ENCODE peak calls at places on chromosomes 13 and 19, in nine cellular contexts. T is IMR-90, C is keratinocyte, L is colonic mucosa, B is Panc1, N is fibroblast of lung, F is GM12878, P is pancreas, V is ovary. M is an unnamed sample.

GRCh38 chr19:39499082-39499642 is 415 bp downstream of the DLL3 start:
- DNase-seq in T (no peak), C (no peak), L (no peak), B (no peak), N (no peak), F (no peak), P (no peak), V (no peak), M (no peak)

GRCh38 chr13:30616927-30617314 is 799 bp upstream of the USPL1 start:
- DNase-seq in T (peak), C (peak), L (peak), B (peak), N (peak), F (peak), P (peak), V (no peak), M (peak)

GRCh38 chr19:54388001-54388802 is 23.5 kb upstream of the LAIR1 start:
- DNase-seq in T (no peak), C (no peak), L (peak), B (no peak), N (no peak), F (no peak), P (no peak), V (no peak), M (no peak)

GRCh38 chr13:82447452-82448030 is 1434.7 kb downstream of the SLITRK1 start:
- DNase-seq in T (no peak), C (no peak), L (no peak), B (no peak), N (no peak), F (no peak), P (no peak), V (no peak), M (no peak)

GRCh38 chr19:30391554-30392551 is 19.7 kb downstream of the ZNF536 start:
- DNase-seq in T (no peak), C (no peak), L (no peak), B (no peak), N (no peak), F (no peak), P (no peak), V (no peak), M (no peak)

GRCh38 chr13:100875392-100876043 is 200.9 kb upstream of the TMTC4 start:
- DNase-seq in T (peak), C (no peak), L (no peak), B (no peak), N (peak), F (peak), P (no peak), V (no peak), M (peak)

GRCh38 chr19:55643733-55644116 is 276 bp downstream of the ZNF581 start:
- DNase-seq in T (no peak), C (no peak), L (no peak), B (no peak), N (no peak), F (no peak), P (peak), V (peak), M (no peak)

GRCh38 chr13:47211106-47211505 is 314.3 kb upstream of the HTR2A start:
- DNase-seq in T (peak), C (no peak), L (no peak), B (peak), N (no peak), F (no peak), P (no peak), V (no peak), M (peak)

GRCh38 chr13:111460548-111461444 is 140.4 kb downstream of the TEX29 start:
- DNase-seq in T (peak), C (no peak), L (no peak), B (no peak), N (peak), F (no peak), P (peak), V (peak), M (peak)

GRCh38 chr13:69857188-69857821 is 250.3 kb upstream of the ATXN8OS start:
- DNase-seq in T (peak), C (no peak), L (no peak), B (peak), N (peak), F (peak), P (no peak), V (no peak), M (peak)

GRCh38 chr19:54332149-54332548 is 6.8 kb downstream of the LILRA4 start:
- DNase-seq in T (no peak), C (no peak), L (no peak), B (no peak), N (no peak), F (no peak), P (no peak), V (no peak), M (no peak)

GRCh38 chr19:11578342-11579142 is 1.1 kb upstream of the ACP5 start:
- DNase-seq in T (no peak), C (no peak), L (peak), B (no peak), N (peak), F (no peak), P (peak), V (peak), M (no peak)

GRCh38 chr19:38034153-38034835 is 127.3 kb downstream of the SIPA1L3 start:
- DNase-seq in T (peak), C (no peak), L (no peak), B (no peak), N (no peak), F (no peak), P (no peak), V (no peak), M (no peak)

GRCh38 chr13:33696530-33696929 is 121.4 kb upstream of the RFC3 start:
- DNase-seq in T (no peak), C (no peak), L (no peak), B (no peak), N (no peak), F (no peak), P (no peak), V (no peak), M (no peak)

GRCh38 chr13:33606692-33607091 is 211.3 kb upstream of the RFC3 start:
- DNase-seq in T (no peak), C (no peak), L (no peak), B (no peak), N (peak), F (no peak), P (no peak), V (no peak), M (peak)

GRCh38 chr19:34733266-34733825 is 697 bp upstream of the ZNF181 start:
- DNase-seq in T (no peak), C (no peak), L (no peak), B (no peak), N (no peak), F (no peak), P (peak), V (no peak), M (no peak)

GRCh38 chr19:39499932-39500331 is 1.2 kb downstream of the DLL3 start:
- DNase-seq in T (no peak), C (no peak), L (no peak), B (no peak), N (no peak), F (no peak), P (no peak), V (no peak), M (no peak)

GRCh38 chr19:45311640-45312039 is 11.0 kb downstream of the CKM start:
- DNase-seq in T (no peak), C (no peak), L (no peak), B (no peak), N (no peak), F (no peak), P (no peak), V (no peak), M (no peak)

GRCh38 chr19:28388988-28389387 is 824.0 kb downstream of the UQCRFS1 start:
- DNase-seq in T (no peak), C (no peak), L (no peak), B (no peak), N (no peak), F (no peak), P (no peak), V (no peak), M (no peak)

GRCh38 chr13:41294914-41295313 is 16.2 kb upstream of the NAA16 start:
- DNase-seq in T (no peak), C (no peak), L (no peak), B (no peak), N (no peak), F (no peak), P (no peak), V (no peak), M (no peak)

GRCh38 chr13:39577833-39578232 is 25.2 kb downstream of the LHFPL6 start:
- DNase-seq in T (no peak), C (no peak), L (no peak), B (no peak), N (no peak), F (no peak), P (no peak), V (no peak), M (no peak)

GRCh38 chr19:30425885-30426838 is 54.0 kb downstream of the ZNF536 start:
- DNase-seq in T (no peak), C (no peak), L (no peak), B (no peak), N (no peak), F (no peak), P (no peak), V (no peak), M (no peak)

GRCh38 chr19:36638862-36639510 is 27.7 kb downstream of the ZNF461 start:
- DNase-seq in T (no peak), C (no peak), L (no peak), B (no peak), N (peak), F (no peak), P (no peak), V (no peak), M (no peak)

GRCh38 chr19:35703343-35703742 is 1.0 kb upstream of the ZBTB32 start:
- DNase-seq in T (no peak), C (no peak), L (no peak), B (no peak), N (no peak), F (no peak), P (peak), V (no peak), M (no peak)

GRCh38 chr13:74015137-74015536 is 119.1 kb downstream of the KLF12 start:
- DNase-seq in T (peak), C (no peak), L (no peak), B (no peak), N (peak), F (no peak), P (no peak), V (no peak), M (peak)

GRCh38 chr13:93172109-93172508 is 54.5 kb upstream of the GPC6 start:
- DNase-seq in T (no peak), C (no peak), L (no peak), B (no peak), N (no peak), F (no peak), P (no peak), V (no peak), M (no peak)

GRCh38 chr13:98730441-98730840 is 22.0 kb downstream of the SLC15A1 start:
- DNase-seq in T (no peak), C (no peak), L (no peak), B (no peak), N (no peak), F (no peak), P (no peak), V (no peak), M (no peak)

GRCh38 chr13:95605426-95606125 is 38.9 kb downstream of the DZIP1 start:
- DNase-seq in T (no peak), C (no peak), L (no peak), B (no peak), N (no peak), F (no peak), P (no peak), V (no peak), M (no peak)

GRCh38 chr19:12936582-12936981 is 1.8 kb upstream of the CALR start:
- DNase-seq in T (no peak), C (no peak), L (no peak), B (no peak), N (no peak), F (no peak), P (no peak), V (no peak), M (no peak)
- TF ChIP-seq CTCF in T (no peak), C (no peak), L (no peak), B (no peak), N (no peak), F (no peak), P (no peak), V (no peak), M (no peak)

DNA sequence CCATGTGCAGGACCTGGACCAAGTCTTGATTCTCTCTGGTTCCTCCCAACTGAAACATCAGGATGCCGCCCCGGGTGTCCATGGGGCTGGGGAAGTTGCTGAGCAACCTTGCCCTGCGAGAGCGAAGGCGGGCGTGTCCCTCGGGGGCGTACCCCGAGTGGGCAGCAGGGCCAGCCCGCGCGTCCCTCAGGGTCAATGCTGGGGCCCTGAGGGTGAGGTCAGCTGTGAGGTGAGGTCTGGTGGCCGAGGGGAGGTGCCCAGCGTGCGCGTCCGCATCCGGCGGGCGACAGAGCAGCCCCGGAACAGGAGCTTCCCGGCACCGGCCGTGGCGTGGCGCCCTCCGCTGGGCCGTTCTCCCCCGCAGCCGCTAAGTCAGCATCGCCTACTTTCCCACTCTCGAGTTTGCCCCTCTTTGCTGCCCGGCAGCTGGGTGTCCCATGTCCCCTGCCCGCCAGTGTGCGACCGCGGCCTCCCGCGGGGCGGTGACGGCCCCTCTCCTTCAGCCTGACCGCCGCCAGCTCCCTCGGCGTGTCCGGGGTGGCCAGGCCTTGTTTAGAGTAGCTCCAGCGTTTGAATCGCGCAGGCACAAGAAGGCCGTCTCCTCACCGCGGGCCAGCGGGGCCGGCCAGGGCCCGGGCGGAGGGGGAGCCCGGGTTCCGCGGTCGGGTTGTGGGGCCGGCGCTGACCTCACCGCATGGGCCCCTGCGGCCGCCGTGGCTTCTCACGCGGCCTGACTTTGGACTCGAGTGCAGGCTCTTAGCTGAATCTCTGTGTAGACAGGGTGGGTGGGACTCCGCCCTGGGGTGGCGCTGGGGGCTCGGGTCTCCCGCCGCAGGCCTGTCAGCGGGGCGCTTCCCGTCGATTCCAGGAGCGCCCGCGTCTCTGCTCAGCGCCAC is 33.0 kb downstream of the GJA3 start:
- DNase-seq in T (peak), C (no peak), L (peak), B (no peak), N (peak), F (no peak), P (peak), V (peak), M (no peak)
- H3K27ac ChIP-seq in T (no peak), C (no peak), L (peak), B (peak), N (peak), F (no peak), P (peak), V (peak), M (peak)

GRCh38 chr13:26050568-26051230 is 1.1 kb downstream of the SHISA2 start:
- DNase-seq in T (no peak), C (no peak), L (no peak), B (no peak), N (no peak), F (no peak), P (no peak), V (no peak), M (no peak)
- TF ChIP-seq CTCF in T (no peak), C (no peak), L (no peak), B (peak), N (no peak), F (no peak), P (no peak), V (no peak), M (no peak)

DNA sequence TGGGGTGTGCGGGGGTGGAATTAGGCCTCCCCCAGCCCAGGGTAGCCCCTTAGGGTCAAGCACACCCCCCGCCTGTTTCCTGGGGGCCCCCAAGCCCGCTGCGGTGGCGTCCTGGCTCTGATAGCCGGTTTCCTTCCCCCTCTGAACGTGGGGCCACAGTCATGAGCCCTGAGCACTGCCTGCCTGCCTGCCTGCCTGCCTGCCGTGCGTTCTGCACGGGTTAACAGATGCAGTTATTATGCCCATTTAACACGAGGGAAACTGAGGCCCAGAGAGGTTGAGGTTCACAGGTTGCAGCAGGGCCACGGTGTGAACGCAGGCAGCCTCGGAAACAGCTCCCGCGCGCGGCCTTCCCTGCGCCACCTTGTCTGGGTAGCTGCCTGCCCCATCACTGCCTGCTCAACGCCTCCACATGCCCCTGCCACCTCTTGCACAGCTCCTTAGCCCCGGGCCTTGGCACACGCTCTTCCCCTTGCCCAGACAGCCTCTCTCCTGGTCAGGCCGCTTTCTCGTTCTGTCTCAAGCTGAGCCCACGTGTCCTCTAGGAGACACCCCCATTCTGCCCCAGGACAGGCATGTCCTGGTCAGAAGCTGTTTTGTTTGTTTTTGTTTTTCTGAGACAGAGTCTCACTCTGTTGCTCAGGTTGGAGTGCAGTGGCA is 1.2 kb upstream of the GAMT start:
- DNase-seq in T (no peak), C (no peak), L (no peak), B (no peak), N (no peak), F (no peak), P (no peak), V (no peak), M (peak)
- H3K27ac ChIP-seq in T (no peak), C (no peak), L (no peak), B (no peak), N (no peak), F (no peak), P (no peak), V (no peak), M (peak)

DNA sequence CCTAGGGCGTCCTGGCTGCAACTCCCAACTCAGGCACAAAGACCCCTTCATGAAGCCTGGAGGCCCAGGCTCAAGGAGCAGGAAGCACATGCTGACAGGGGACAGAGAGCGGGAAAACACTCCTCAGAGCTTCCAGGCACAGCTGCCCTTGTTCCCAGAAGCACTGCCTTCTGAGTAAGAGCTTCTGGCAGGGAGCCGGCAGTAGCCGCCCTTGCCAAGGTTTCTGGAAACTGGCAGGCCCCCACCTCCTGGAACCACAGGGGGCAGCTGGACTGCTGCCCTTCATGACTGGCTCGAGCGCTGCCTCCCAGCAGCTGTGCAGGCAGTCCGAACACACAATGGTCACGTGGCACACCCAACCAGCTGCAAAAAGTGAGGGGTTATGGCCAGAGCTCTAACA is 33.6 kb upstream of the EPHX3 start:
- DNase-seq in T (peak), C (no peak), L (peak), B (no peak), N (peak), F (no peak), P (peak), V (peak), M (peak)
- TF ChIP-seq CTCF in T (peak), C (no peak), L (no peak), B (no peak), N (no peak), F (no peak), P (no peak), V (no peak), M (no peak)

DNA sequence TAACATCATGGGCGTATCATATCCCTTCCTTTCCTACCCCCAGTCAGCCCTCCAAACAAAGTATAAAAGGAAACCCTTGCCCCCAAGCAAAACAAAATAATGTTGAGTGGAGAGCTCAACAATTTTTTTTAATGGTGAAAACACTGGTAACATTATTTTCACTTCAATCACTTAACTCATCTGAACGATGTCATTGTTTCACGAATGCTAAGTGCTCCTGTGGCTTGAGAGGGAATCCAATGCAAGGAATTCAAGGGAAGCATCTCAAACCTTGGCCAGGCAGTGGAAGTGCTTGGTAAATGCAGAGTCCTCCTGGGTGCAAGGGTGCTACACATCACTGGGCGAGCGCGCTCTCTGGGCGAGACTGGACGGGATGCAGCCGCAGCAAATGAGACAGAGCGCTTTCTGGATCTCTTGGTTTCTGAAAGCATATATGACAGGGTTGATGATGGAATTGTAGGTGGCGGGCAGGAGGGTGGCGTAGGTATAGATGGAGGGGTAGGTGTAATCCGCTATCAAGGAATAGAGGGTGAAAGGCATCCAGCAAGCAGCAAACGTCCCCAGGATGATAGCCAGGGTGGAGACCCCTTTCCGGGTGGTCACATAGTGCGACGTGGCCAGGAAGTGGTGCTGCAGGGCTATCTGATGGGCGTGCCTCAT is 2.0 kb downstream of the GPR12 start:
- DNase-seq in T (no peak), C (no peak), L (no peak), B (no peak), N (no peak), F (no peak), P (no peak), V (no peak), M (no peak)
- H3K27ac ChIP-seq in T (no peak), C (no peak), L (no peak), B (no peak), N (no peak), F (no peak), P (no peak), V (no peak), M (no peak)

GRCh38 chr19:33373701-33374405 is at the start of gene CEBPG:
- DNase-seq in T (peak), C (no peak), L (no peak), B (no peak), N (peak), F (no peak), P (peak), V (peak), M (peak)
- TF ChIP-seq CTCF in T (peak), C (no peak), L (no peak), B (peak), N (peak), F (peak), P (no peak), V (peak), M (peak)

GRCh38 chr13:113840541-113841354 is 23.1 kb downstream of the GAS6 start:
- DNase-seq in T (no peak), C (no peak), L (no peak), B (no peak), N (peak), F (no peak), P (no peak), V (no peak), M (no peak)
- H3K27ac ChIP-seq in T (peak), C (peak), L (peak), B (peak), N (peak), F (no peak), P (peak), V (peak), M (peak)

GRCh38 chr19:50264483-50265186 is 61.2 kb downstream of the MYH14 start:
- DNase-seq in T (no peak), C (no peak), L (no peak), B (no peak), N (no peak), F (no peak), P (no peak), V (no peak), M (no peak)
- TF ChIP-seq CTCF in T (no peak), C (no peak), L (no peak), B (no peak), N (no peak), F (peak), P (no peak), V (no peak), M (no peak)

M was measured in RWPE1.